ENCODE peak calls at places on chromosomes 16 and 17, in four cellular contexts. One of them, this sample, is unnamed.

GRCh38 chr17:81832608-81833159 is 407 bp downstream of the MCRIP1 start:
- DNase-seq in A549: no peak
- DNase-seq in IMR-90: no peak
- DNase-seq in GM12878: no peak
- DNase-seq in this sample: peak

GRCh38 chr17:77770331-77771105 is 188.0 kb upstream of the TNRC6C start:
- DNase-seq in A549: no peak
- DNase-seq in IMR-90: peak
- DNase-seq in GM12878: no peak
- DNase-seq in this sample: peak

GRCh38 chr16:1181715-1182671 is 29.1 kb downstream of the CACNA1H start:
- DNase-seq in A549: peak
- DNase-seq in IMR-90: peak
- DNase-seq in GM12878: no peak
- DNase-seq in this sample: peak

GRCh38 chr16:68644715-68645493 is at the start of gene CDH3:
- DNase-seq in A549: no peak
- DNase-seq in IMR-90: no peak
- DNase-seq in GM12878: no peak
- DNase-seq in this sample: peak

GRCh38 chr16:57374067-57374534 is 1.8 kb downstream of the CX3CL1 start:
- DNase-seq in A549: no peak
- DNase-seq in IMR-90: peak
- DNase-seq in GM12878: no peak
- DNase-seq in this sample: no peak

GRCh38 chr16:85396879-85397871 is 215.9 kb upstream of the GSE1 start:
- DNase-seq in A549: no peak
- DNase-seq in IMR-90: no peak
- DNase-seq in GM12878: no peak
- DNase-seq in this sample: peak

GRCh38 chr16:72769876-72770275 is 278.1 kb downstream of the ZFHX3 start:
- DNase-seq in A549: no peak
- DNase-seq in IMR-90: no peak
- DNase-seq in GM12878: no peak
- DNase-seq in this sample: no peak

GRCh38 chr17:32461853-32462617 is 17.7 kb downstream of the PSMD11 start:
- DNase-seq in A549: peak
- DNase-seq in IMR-90: peak
- DNase-seq in GM12878: no peak
- DNase-seq in this sample: peak

GRCh38 chr17:39485555-39485954 is 24.3 kb downstream of the CDK12 start:
- DNase-seq in A549: no peak
- DNase-seq in IMR-90: peak
- DNase-seq in GM12878: no peak
- DNase-seq in this sample: no peak

GRCh38 chr17:59361386-59361785 is 29.9 kb downstream of the YPEL2 start:
- DNase-seq in A549: no peak
- DNase-seq in IMR-90: peak
- DNase-seq in GM12878: no peak
- DNase-seq in this sample: no peak
- TF ChIP-seq ELK1 in A549: no peak
- TF ChIP-seq ELK1 in IMR-90: no peak
- TF ChIP-seq ELK1 in GM12878: no peak
- TF ChIP-seq ELK1 in this sample: no peak

DNA sequence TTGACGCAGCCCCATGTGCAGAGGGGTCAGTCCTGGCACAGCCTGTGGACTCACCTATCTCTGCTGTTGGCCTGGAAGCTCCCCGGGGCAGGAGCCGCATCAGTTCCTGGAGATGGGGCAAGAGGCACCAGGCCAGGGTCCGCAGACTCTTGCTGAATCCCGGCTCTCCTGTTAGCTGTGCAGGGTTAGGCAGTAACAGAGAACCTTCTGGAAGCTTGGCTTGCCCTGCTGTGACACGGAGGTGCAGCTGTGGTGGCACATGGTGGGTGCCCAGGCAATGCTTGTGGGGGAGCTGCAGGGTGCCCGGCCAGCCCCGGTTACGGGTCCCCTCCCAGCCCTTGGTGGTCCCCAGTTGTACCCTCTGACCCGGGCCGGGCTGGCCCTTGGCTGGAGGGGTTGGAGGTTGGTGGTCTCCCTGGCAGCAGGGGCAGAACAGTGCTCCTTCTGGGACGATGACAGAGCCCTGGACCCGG is 26.0 kb upstream of the ZNF469 start:
- DNase-seq in A549: no peak
- DNase-seq in IMR-90: no peak
- DNase-seq in GM12878: no peak
- DNase-seq in this sample: no peak
- TF ChIP-seq ELK1 in A549: no peak
- TF ChIP-seq ELK1 in IMR-90: no peak
- TF ChIP-seq ELK1 in GM12878: no peak
- TF ChIP-seq ELK1 in this sample: no peak

DNA sequence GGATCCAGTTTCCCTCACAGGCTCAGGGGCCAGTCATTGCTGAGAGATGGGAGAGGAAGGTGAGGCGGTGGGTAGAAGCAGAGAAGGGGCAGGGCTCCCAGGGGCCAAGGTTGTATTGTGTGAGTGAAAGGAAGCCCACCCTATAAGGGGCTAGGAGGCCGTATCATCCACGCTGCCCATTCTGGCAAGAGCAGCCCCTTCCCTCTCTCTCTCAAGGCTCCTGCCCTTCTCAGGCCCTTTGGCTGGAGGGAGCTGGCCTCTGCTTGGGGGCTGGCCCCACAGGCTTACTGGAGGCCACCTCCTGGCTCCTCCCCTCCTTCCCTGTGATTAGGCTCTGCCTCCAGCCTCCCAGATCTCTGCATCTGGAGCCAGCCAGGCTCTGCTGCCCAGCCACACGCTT is 7.6 kb downstream of the TBKBP1 start:
- DNase-seq in A549: no peak
- DNase-seq in IMR-90: no peak
- DNase-seq in GM12878: no peak
- DNase-seq in this sample: peak
- TF ChIP-seq ELK1 in A549: no peak
- TF ChIP-seq ELK1 in IMR-90: no peak
- TF ChIP-seq ELK1 in GM12878: no peak
- TF ChIP-seq ELK1 in this sample: no peak

DNA sequence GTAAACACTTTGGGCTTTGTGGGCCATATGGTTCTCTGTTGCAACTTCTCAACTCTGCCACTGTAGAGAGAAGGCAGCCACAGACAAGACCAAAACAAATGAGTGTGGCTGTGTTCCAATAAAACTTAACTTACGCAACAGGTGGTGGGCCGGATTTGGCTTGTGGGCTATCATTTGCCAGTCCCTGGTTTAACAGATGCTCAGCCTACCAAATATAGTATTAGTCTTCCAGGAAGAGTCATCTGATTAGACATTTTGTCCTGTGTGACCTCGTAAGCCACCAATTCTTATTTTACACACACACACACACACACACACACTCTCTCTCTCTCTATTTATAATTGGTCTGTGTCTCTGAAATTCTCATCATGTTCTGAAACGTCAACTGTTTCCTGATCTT is 245.9 kb downstream of the XYLT1 start:
- DNase-seq in A549: no peak
- DNase-seq in IMR-90: peak
- DNase-seq in GM12878: no peak
- DNase-seq in this sample: no peak
- TF ChIP-seq ELK1 in A549: no peak
- TF ChIP-seq ELK1 in IMR-90: no peak
- TF ChIP-seq ELK1 in GM12878: no peak
- TF ChIP-seq ELK1 in this sample: no peak

GRCh38 chr16:66486199-66486772 is 59.2 kb downstream of the BEAN1 start:
- DNase-seq in A549: no peak
- DNase-seq in IMR-90: no peak
- DNase-seq in GM12878: no peak
- DNase-seq in this sample: no peak

GRCh38 chr16:66481943-66482390 is 54.9 kb downstream of the BEAN1 start:
- DNase-seq in A549: no peak
- DNase-seq in IMR-90: no peak
- DNase-seq in GM12878: no peak
- DNase-seq in this sample: no peak

GRCh38 chr16:66484453-66485213 is 57.5 kb downstream of the BEAN1 start:
- DNase-seq in A549: no peak
- DNase-seq in IMR-90: no peak
- DNase-seq in GM12878: no peak
- DNase-seq in this sample: no peak

GRCh38 chr16:66485361-66485760 is 58.3 kb downstream of the BEAN1 start:
- DNase-seq in A549: no peak
- DNase-seq in IMR-90: no peak
- DNase-seq in GM12878: no peak
- DNase-seq in this sample: no peak

DNA sequence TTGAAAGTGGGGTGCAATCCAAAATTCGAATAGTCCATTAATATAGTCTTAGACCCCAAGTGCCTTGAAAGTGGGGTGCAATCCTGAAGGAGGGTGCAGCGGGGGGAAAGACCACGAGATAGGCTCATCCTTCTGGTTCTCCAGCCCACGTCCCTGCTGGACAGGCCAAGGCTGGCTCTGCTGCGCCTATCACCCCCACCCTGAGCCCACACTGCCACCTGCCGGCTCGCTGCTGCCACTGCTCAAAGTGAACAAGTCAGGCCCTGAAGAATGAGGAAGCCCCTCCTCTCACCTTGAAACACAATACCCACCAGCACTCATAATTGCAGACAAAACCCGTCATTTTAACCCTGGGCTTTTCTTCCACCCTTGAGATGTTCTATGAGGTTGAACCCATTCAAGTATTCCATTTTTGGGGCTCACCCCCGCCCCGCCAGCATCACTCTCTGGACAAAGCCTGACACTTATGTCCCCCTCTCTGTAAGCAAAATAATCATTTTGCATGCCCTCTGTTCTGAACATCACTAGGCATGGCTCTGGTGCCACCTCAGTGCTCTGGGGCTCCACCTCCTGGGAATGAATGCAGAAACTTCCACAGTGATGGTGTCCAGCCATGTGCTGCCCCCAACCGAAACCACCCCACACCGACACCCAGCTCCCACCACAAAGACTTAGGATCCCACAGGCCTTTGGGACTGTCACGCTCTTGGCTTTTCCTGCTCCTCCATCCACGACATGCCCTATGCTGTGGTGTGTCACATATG is 56.8 kb downstream of the BEAN1 start:
- DNase-seq in A549: peak
- DNase-seq in IMR-90: peak
- DNase-seq in GM12878: no peak
- DNase-seq in this sample: peak
- TF ChIP-seq ELK1 in A549: no peak
- TF ChIP-seq ELK1 in IMR-90: no peak
- TF ChIP-seq ELK1 in GM12878: no peak
- TF ChIP-seq ELK1 in this sample: no peak

GRCh38 chr17:30824002-30824355 is 513 bp downstream of the CRLF3 start:
- DNase-seq in A549: peak
- DNase-seq in IMR-90: no peak
- DNase-seq in GM12878: no peak
- DNase-seq in this sample: peak
- TF ChIP-seq ELK1 in A549: no peak
- TF ChIP-seq ELK1 in IMR-90: no peak
- TF ChIP-seq ELK1 in GM12878: no peak
- TF ChIP-seq ELK1 in this sample: no peak

DNA sequence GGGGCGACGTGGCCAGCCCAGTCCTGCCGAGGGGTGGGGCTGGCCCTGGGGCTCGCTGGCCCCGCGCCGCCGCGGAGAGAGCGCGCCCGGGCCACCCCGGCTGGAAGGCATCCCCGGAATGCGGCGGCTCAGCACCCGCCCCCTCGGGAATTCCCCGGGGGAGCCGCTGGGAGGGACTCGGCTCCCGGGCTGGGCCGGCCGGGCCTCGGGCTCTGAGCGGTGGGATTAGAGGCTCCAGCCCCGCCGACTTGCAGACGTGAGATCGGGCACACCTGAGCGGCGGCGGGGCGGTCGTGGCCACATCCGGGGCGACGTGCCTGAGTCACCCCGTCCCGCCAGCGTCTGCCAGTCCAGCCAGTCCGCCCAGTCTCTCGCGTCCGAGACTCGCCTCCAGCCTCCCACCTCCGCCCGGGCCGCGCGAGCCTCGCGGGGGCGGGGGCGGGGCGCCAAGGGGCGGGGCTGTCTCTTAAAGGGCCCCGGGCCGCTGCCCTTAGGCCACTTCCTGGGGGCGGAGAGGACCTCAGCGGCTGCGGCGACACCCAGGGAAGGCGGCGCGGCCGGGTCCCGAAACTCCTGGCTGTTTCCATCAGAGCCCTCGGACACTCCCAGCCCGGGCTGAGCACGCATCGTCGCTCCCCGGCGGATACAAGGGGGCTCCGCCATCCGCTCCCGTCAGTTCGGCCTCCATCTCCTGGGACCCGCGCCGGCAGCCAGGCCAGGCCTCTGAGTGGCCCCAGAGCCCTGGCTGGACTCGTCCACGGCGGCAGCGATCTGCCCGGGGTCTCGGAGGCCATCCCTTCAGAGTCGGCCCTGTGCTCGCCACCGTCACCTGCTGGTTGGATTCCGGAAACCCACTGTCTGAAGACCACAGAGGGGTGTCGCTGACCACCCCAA is at the start of gene KCTD11:
- DNase-seq in A549: peak
- DNase-seq in IMR-90: peak
- DNase-seq in GM12878: no peak
- DNase-seq in this sample: peak
- TF ChIP-seq ELK1 in A549: no peak
- TF ChIP-seq ELK1 in IMR-90: no peak
- TF ChIP-seq ELK1 in GM12878: no peak
- TF ChIP-seq ELK1 in this sample: no peak

GRCh38 chr16:35314298-35314697 is 1854.9 kb downstream of the TP53TG3F start:
- DNase-seq in A549: no peak
- DNase-seq in IMR-90: no peak
- DNase-seq in GM12878: no peak
- DNase-seq in this sample: no peak

DNA sequence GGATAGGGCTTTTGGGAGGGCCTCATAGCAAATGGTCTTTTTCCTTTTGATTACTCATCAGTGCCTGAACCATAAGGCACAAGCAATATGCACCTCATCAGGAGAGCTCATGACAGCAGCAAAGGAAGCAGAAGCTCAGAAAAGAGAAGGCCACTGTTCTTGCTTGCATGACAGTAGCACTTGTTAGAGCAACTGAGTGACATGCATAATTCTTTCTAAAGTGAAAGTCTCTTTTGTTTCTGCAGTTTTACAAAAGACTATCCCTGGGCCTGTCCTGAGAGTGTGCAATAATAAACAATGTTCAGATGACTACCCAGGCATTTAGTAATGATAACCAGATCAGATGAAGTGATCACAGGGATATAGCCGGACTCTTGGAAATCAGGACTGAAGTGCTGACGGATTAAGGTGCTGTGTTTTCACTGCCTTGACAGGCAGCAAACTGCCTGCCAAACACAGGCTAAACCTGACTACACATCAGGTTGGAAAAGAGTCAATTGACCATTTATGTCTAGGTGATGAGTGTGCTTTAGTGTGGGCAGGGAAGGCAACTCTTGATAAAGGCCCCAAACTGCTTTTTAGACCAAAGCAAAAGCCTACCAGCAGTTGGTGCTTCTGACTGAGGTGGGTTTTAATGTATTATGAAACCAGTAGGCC is 1860.3 kb downstream of the TP53TG3F start:
- DNase-seq in A549: no peak
- DNase-seq in IMR-90: no peak
- DNase-seq in GM12878: no peak
- DNase-seq in this sample: no peak
- TF ChIP-seq ELK1 in A549: no peak
- TF ChIP-seq ELK1 in IMR-90: no peak
- TF ChIP-seq ELK1 in GM12878: no peak
- TF ChIP-seq ELK1 in this sample: no peak

GRCh38 chr17:18182190-18182977 is 1.2 kb upstream of the ALKBH5 start:
- DNase-seq in A549: no peak
- DNase-seq in IMR-90: no peak
- DNase-seq in GM12878: no peak
- DNase-seq in this sample: no peak
- TF ChIP-seq ELK1 in A549: no peak
- TF ChIP-seq ELK1 in IMR-90: no peak
- TF ChIP-seq ELK1 in GM12878: no peak
- TF ChIP-seq ELK1 in this sample: no peak

This sample was measured in K562.